ENCODE peak calls at places on chromosomes 13 and 19, in nine cellular contexts. P, F, A, L, Y, H, Z, K and U are unnamed samples.

GRCh38 chr19:16824658-16825311 is 4.4 kb upstream of the SIN3B start:
- DNase-seq in P (no peak), F (no peak), A (no peak), L (no peak), Y (no peak), H (no peak), Z (no peak), K (no peak), U (no peak)

GRCh38 chr19:7385062-7385461 is 36.3 kb downstream of the ARHGEF18 start:
- DNase-seq in P (no peak), F (no peak), A (no peak), L (no peak), Y (no peak), H (no peak), Z (no peak), K (no peak), U (no peak)

GRCh38 chr19:29887498-29887897 is 54.5 kb upstream of the URI1 start:
- DNase-seq in P (no peak), F (no peak), A (no peak), L (no peak), Y (no peak), H (no peak), Z (no peak), K (no peak), U (no peak)

GRCh38 chr13:112450118-112450517 is 74.0 kb downstream of the SPACA7 start:
- DNase-seq in P (no peak), F (no peak), A (no peak), L (no peak), Y (no peak), H (no peak), Z (no peak), K (no peak), U (no peak)

GRCh38 chr19:703651-704446 is 4.9 kb upstream of the PALM start:
- DNase-seq in P (peak), F (peak), A (no peak), L (no peak), Y (peak), H (peak), Z (peak), K (no peak), U (peak)

GRCh38 chr13:98155475-98156111 is 12.7 kb downstream of the FARP1 start:
- DNase-seq in P (no peak), F (no peak), A (no peak), L (no peak), Y (no peak), H (no peak), Z (no peak), K (no peak), U (no peak)

GRCh38 chr13:39422845-39423565 is 180.0 kb downstream of the LHFPL6 start:
- DNase-seq in P (no peak), F (no peak), A (no peak), L (no peak), Y (no peak), H (no peak), Z (no peak), K (no peak), U (no peak)

GRCh38 chr13:51938454-51938853 is 72.8 kb downstream of the ATP7B start:
- DNase-seq in P (no peak), F (no peak), A (no peak), L (no peak), Y (no peak), H (no peak), Z (no peak), K (no peak), U (no peak)

GRCh38 chr13:51451134-51451466 is 1.7 kb downstream of the INTS6 start:
- DNase-seq in P (no peak), F (no peak), A (no peak), L (no peak), Y (no peak), H (no peak), Z (no peak), K (no peak), U (no peak)

GRCh38 chr19:35055715-35056179 is 14.2 kb downstream of the HPN start:
- DNase-seq in P (no peak), F (no peak), A (peak), L (no peak), Y (no peak), H (no peak), Z (no peak), K (no peak), U (peak)

GRCh38 chr19:19591133-19591825 is 27.2 kb downstream of the PBX4 start:
- DNase-seq in P (no peak), F (no peak), A (no peak), L (peak), Y (no peak), H (peak), Z (no peak), K (peak), U (peak)